ENCODE peak calls at places on chromosomes 3 and 15, in seven cellular contexts. A is bronchial epithelial cell, Y is AG04450, K is heart left ventricle, I is left ventricle myocardium inferior, Q is ovary, R is colonic mucosa. V is an unnamed sample. For H3K27me3, the result is how much of the 10 kb centered on the place peaks cover.

GRCh38 chr15:69384626-69385025 is 29.5 kb upstream of the KIF23 start:
- DNase-seq in A (no peak), Y (no peak), K (no peak), I (no peak), Q (no peak), R (no peak), V (no peak)

GRCh38 chr3:141482250-141482937 is 4.4 kb upstream of the RASA2 start:
- DNase-seq in A (peak), Y (no peak), K (no peak), I (no peak), Q (no peak), R (no peak), V (peak)

GRCh38 chr3:48016336-48016973 is at the start of gene MAP4:
- DNase-seq in A (no peak), Y (no peak), K (no peak), I (no peak), Q (no peak), R (no peak), V (no peak)

GRCh38 chr3:79109758-79110157 is 658.0 kb downstream of the ROBO1 start:
- DNase-seq in A (no peak), Y (no peak), K (no peak), I (no peak), Q (no peak), R (no peak), V (no peak)

GRCh38 chr15:79314811-79315210 is 3.9 kb downstream of the TMED3 start:
- DNase-seq in A (peak), Y (no peak), K (no peak), I (no peak), Q (no peak), R (no peak), V (no peak)

GRCh38 chr3:105746226-105746996 is 122.4 kb downstream of the CBLB start:
- DNase-seq in A (no peak), Y (no peak), K (no peak), I (no peak), Q (no peak), R (no peak), V (no peak)

GRCh38 chr15:29283371-29283770 is 13.7 kb upstream of the NSMCE3 start:
- DNase-seq in A (no peak), Y (no peak), K (no peak), I (no peak), Q (no peak), R (no peak), V (no peak)

GRCh38 chr3:36124118-36124796 is 256.0 kb upstream of the STAC start:
- DNase-seq in A (peak), Y (no peak), K (no peak), I (no peak), Q (no peak), R (no peak), V (peak)

GRCh38 chr15:80630981-80631380 is 64.1 kb upstream of the ABHD17C start:
- DNase-seq in A (no peak), Y (no peak), K (no peak), I (no peak), Q (no peak), R (no peak), V (no peak)

GRCh38 chr15:78162038-78162437 is 12.9 kb downstream of the IDH3A start:
- DNase-seq in A (no peak), Y (no peak), K (no peak), I (no peak), Q (no peak), R (no peak), V (no peak)

GRCh38 chr3:87197531-87197930 is 29.6 kb upstream of the CHMP2B start:
- DNase-seq in A (no peak), Y (no peak), K (no peak), I (no peak), Q (no peak), R (peak), V (no peak)

GRCh38 chr3:197420115-197420514 is 121.7 kb upstream of the DLG1 start:
- DNase-seq in A (no peak), Y (no peak), K (no peak), I (no peak), Q (no peak), R (no peak), V (no peak)

GRCh38 chr15:43275736-43276562 is 9.2 kb upstream of the TGM5 start:
- DNase-seq in A (no peak), Y (no peak), K (no peak), I (no peak), Q (no peak), R (no peak), V (no peak)

GRCh38 chr3:65479967-65480366 is 558.8 kb downstream of the MAGI1 start:
- DNase-seq in A (peak), Y (no peak), K (no peak), I (no peak), Q (no peak), R (no peak), V (no peak)

GRCh38 chr3:69250014-69250413 is 127.6 kb upstream of the LMOD3 start:
- DNase-seq in A (no peak), Y (no peak), K (peak), I (no peak), Q (no peak), R (peak), V (no peak)

GRCh38 chr3:9888540-9888939 is 1.9 kb upstream of the JAGN1 start:
- DNase-seq in A (no peak), Y (no peak), K (no peak), I (no peak), Q (no peak), R (no peak), V (no peak)

GRCh38 chr3:72523409-72524172 is 324.7 kb downstream of the SHQ1 start:
- DNase-seq in A (peak), Y (no peak), K (peak), I (peak), Q (no peak), R (peak), V (peak)

GRCh38 chr3:178669046-178669445 is 132.8 kb downstream of the KCNMB2 start:
- DNase-seq in A (no peak), Y (no peak), K (no peak), I (no peak), Q (no peak), R (no peak), V (no peak)

GRCh38 chr3:122679467-122680291 is 960 bp upstream of the PARP14 start:
- DNase-seq in A (peak), Y (no peak), K (peak), I (no peak), Q (peak), R (peak), V (peak)

GRCh38 chr3:60274098-60274497 is 977.2 kb downstream of the FHIT start:
- DNase-seq in A (no peak), Y (no peak), K (no peak), I (no peak), Q (no peak), R (no peak), V (no peak)

GRCh38 chr3:78737988-78738387 is 1029.8 kb downstream of the ROBO1 start:
- DNase-seq in A (peak), Y (no peak), K (peak), I (no peak), Q (no peak), R (no peak), V (no peak)

GRCh38 chr3:44265815-44266214 is 24.1 kb downstream of the TOPAZ1 start:
- DNase-seq in A (no peak), Y (no peak), K (no peak), I (no peak), Q (no peak), R (no peak), V (no peak)

GRCh38 chr3:48428863-48429415 is 947 bp downstream of the PLXNB1 start:
- DNase-seq in A (no peak), Y (no peak), K (peak), I (peak), Q (peak), R (peak), V (no peak)

GRCh38 chr3:117400303-117400702 is 690.7 kb downstream of the TUSC7 start:
- DNase-seq in A (no peak), Y (no peak), K (no peak), I (no peak), Q (no peak), R (no peak), V (no peak)

GRCh38 chr3:117398166-117398954 is 688.8 kb downstream of the TUSC7 start:
- DNase-seq in A (no peak), Y (no peak), K (no peak), I (no peak), Q (no peak), R (no peak), V (no peak)

GRCh38 chr3:117404756-117405155 is 695.2 kb downstream of the TUSC7 start:
- DNase-seq in A (no peak), Y (no peak), K (no peak), I (no peak), Q (no peak), R (no peak), V (no peak)

GRCh38 chr3:117404153-117404552 is 694.6 kb downstream of the TUSC7 start:
- DNase-seq in A (peak), Y (no peak), K (no peak), I (no peak), Q (no peak), R (no peak), V (no peak)

GRCh38 chr3:117399311-117400068 is 689.9 kb downstream of the TUSC7 start:
- DNase-seq in A (no peak), Y (peak), K (no peak), I (no peak), Q (no peak), R (no peak), V (no peak)
- H3K4me3 ChIP-seq in A (no peak), Y (no peak), K (no peak), I (no peak), Q (no peak), R (no peak), V (no peak)

GRCh38 chr3:125511420-125512094 is 8.4 kb downstream of the SNX4 start:
- DNase-seq in A (no peak), Y (no peak), K (no peak), I (no peak), Q (no peak), R (no peak), V (no peak)

GRCh38 chr3:125512135-125512920 is 7.7 kb downstream of the SNX4 start:
- DNase-seq in A (peak), Y (peak), K (no peak), I (no peak), Q (no peak), R (no peak), V (no peak)

GRCh38 chr3:125507128-125507527 is 12.9 kb downstream of the SNX4 start:
- DNase-seq in A (no peak), Y (no peak), K (no peak), I (no peak), Q (no peak), R (no peak), V (no peak)
- H3K27me3 ChIP-seq in A (under half), Y (under half), K (under half), I (under half), Q (under half), R (under half), V (under half)

GRCh38 chr3:49469876-49470713 is at the start of gene DAG1:
- DNase-seq in A (peak), Y (peak), K (peak), I (peak), Q (peak), R (peak), V (peak)

GRCh38 chr3:49470714-49471420 is 800 bp downstream of the DAG1 start:
- DNase-seq in A (peak), Y (no peak), K (no peak), I (no peak), Q (no peak), R (no peak), V (no peak)

GRCh38 chr3:49476563-49476962 is 6.5 kb downstream of the DAG1 start:
- DNase-seq in A (no peak), Y (no peak), K (no peak), I (no peak), Q (no peak), R (no peak), V (no peak)

GRCh38 chr3:49469037-49469875 is 811 bp upstream of the DAG1 start:
- DNase-seq in A (peak), Y (no peak), K (peak), I (peak), Q (peak), R (peak), V (peak)

DNA sequence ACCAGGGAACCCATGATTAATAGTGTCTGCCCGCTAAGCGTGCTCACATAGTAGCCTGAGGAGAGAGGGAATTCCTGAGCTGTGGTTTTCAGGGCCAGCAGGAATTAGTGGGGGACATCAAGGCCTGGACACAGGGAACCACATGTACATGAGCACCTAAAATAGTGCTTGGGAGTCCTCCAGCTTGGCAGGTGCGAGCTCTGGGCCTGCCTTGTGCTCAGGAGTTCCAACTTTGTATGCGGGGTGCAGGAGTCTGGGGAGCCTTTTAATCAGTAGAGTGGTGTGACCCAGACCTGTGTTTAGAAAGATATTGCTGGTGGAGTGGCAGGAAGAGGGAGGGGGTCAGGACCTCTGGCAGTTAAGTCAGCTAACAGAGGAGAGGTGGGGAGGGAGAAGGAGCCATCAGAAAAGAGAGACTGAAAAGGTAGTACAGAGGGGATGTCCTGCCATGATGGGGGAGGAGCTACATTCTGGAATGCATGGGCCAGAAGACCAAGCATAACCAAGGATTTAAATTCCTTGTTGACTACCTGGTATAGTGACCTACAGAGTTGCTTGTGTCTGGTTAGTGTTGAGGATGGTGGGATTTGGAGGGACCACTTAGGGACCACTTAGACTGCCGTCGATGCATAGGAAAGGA is 1.9 kb downstream of the DAG1 start:
- DNase-seq in A (no peak), Y (no peak), K (peak), I (peak), Q (no peak), R (no peak), V (no peak)
- H3K4me3 ChIP-seq in A (no peak), Y (peak), K (peak), I (peak), Q (no peak), R (no peak), V (no peak)

DNA sequence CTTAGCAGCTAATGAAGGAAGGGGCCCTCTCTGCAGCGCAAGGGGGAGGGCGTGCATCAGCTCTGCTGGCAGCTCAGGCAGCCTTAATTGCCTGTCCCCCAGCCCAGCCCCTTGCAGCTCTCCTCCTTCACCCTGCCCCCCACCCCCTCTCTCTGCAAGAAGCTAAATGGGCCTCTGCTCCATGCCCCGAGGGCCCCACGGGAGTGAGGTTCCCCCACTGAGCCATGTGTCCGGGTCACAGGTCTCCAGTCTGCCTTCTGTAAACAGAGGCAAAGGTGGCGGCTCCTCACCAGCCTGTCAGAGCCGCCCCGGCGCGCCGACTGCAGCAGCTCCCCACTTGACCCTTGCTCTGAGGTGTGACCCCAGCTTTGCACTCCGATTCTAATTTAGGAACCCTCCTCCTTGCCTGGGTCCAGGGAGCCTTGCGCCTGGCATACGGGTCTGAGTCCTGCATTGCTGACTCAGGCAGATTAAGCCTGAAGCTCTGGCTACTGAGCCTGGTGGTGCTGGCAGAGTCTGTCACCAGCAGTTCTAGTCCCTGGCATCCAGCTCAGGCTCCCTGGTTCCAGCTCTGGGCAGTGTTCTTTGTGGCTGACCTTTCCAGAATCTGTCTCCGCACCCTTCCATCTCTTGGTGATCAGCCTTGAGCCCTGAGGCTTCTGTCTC is 28.0 kb upstream of the NTRK3 start:
- DNase-seq in A (no peak), Y (no peak), K (no peak), I (no peak), Q (no peak), R (no peak), V (no peak)
- H3K27me3 ChIP-seq in A (under half), Y (under half), K (under half), I (half or more), Q (under half), R (under half), V (under half)

GRCh38 chr15:38560456-38560926 is 4.1 kb downstream of the RASGRP1 start:
- DNase-seq in A (no peak), Y (no peak), K (no peak), I (no peak), Q (no peak), R (no peak), V (no peak)
- H3K4me3 ChIP-seq in A (no peak), Y (no peak), K (no peak), I (no peak), Q (no peak), R (no peak), V (no peak)

GRCh38 chr15:83285284-83285978 is 967 bp upstream of the BNC1 start:
- DNase-seq in A (no peak), Y (no peak), K (no peak), I (no peak), Q (no peak), R (no peak), V (no peak)
- H3K27me3 ChIP-seq in A (under half), Y (under half), K (half or more), I (half or more), Q (under half), R (under half), V (under half)

V was measured in SJSA1.